ENCODE peak calls at places on chromosomes 4 and X, in seven cellular contexts. P is type B pancreatic cell, M is cardiac muscle cell, R is H9, G is A549, U is stomach, V is left lung. Z is an unnamed sample.

GRCh38 chr4:7326693-7327340 is 107.9 kb downstream of the PSAPL1 start:
- DNase-seq in U (no peak), G (no peak), P (no peak), R (no peak), M (no peak), V (no peak), Z (no peak)

GRCh38 chr4:4456351-4456750 is 69.4 kb downstream of the NSG1 start:
- DNase-seq in M (peak), U (no peak), R (peak), V (no peak), G (no peak), P (no peak), Z (no peak)

GRCh38 chr4:89492476-89493110 is 185.0 kb upstream of the GPRIN3 start:
- DNase-seq in G (no peak), V (no peak), P (no peak), M (peak), U (no peak), R (no peak), Z (no peak)

GRCh38 chrX:2486476-2487133 is 14.2 kb downstream of the DHRSX start:
- DNase-seq in U (no peak), M (no peak), P (no peak), R (no peak), V (no peak), G (no peak), Z (no peak)

GRCh38 chrX:119093991-119094741 is 21.4 kb downstream of the CT47C1 start:
- DNase-seq in G (no peak), R (no peak), V (no peak), U (no peak), P (no peak), M (no peak), Z (no peak)

GRCh38 chrX:72296991-72297390 is 8.7 kb downstream of the CITED1 start:
- DNase-seq in V (no peak), M (no peak), G (no peak), R (no peak), P (no peak), U (no peak), Z (no peak)

GRCh38 chrX:17405225-17405969 is 30.4 kb downstream of the NHS start:
- DNase-seq in G (peak), R (no peak), M (no peak), V (no peak), P (no peak), U (no peak), Z (no peak)

GRCh38 chr4:83783179-83783578 is 247.3 kb downstream of the GPAT3 start:
- DNase-seq in P (no peak), U (no peak), G (no peak), R (no peak), M (no peak), V (no peak), Z (no peak)

GRCh38 chrX:41518127-41518840 is 71.1 kb downstream of the NYX start:
- DNase-seq in G (no peak), U (no peak), M (no peak), P (no peak), R (no peak), V (no peak), Z (no peak)

GRCh38 chrX:103356023-103356798 is at the start of gene TCEAL9:
- DNase-seq in G (peak), P (no peak), M (peak), R (peak), V (peak), U (peak), Z (no peak)

GRCh38 chr4:53967971-53968370 is 96.4 kb downstream of the CHIC2 start:
- DNase-seq in R (no peak), M (no peak), U (no peak), V (no peak), P (no peak), G (no peak), Z (no peak)

GRCh38 chrX:86137071-86137470 is 11.2 kb upstream of the DACH2 start:
- DNase-seq in G (no peak), U (no peak), R (no peak), M (no peak), P (no peak), V (no peak), Z (no peak)

GRCh38 chr4:159526172-159526571 is 423.3 kb downstream of the RAPGEF2 start:
- DNase-seq in M (no peak), R (no peak), P (no peak), U (no peak), G (no peak), V (no peak), Z (no peak)

GRCh38 chr4:111631157-111631999 is 513.9 kb upstream of the FAM241A start:
- DNase-seq in U (no peak), G (no peak), M (peak), R (no peak), V (no peak), P (no peak), Z (no peak)

GRCh38 chrX:74421181-74422028 is at the start of gene SLC16A2:
- DNase-seq in G (peak), V (peak), P (peak), R (peak), M (peak), U (peak), Z (peak)

GRCh38 chr4:186727149-186727976 is 3.7 kb upstream of the FAT1 start:
- DNase-seq in R (no peak), P (no peak), M (no peak), V (no peak), U (no peak), G (no peak), Z (no peak)

GRCh38 chrX:136711147-136711546 is 63.2 kb downstream of the CD40LG start:
- DNase-seq in R (peak), P (no peak), V (peak), M (peak), G (peak), U (peak), Z (no peak)

GRCh38 chrX:136714626-136715599 is 65.8 kb downstream of the ARHGEF6 start:
- DNase-seq in P (no peak), V (no peak), U (no peak), R (no peak), G (no peak), M (no peak), Z (no peak)

GRCh38 chr4:38723726-38724506 is 58.9 kb downstream of the TLR10 start:
- DNase-seq in P (no peak), U (peak), G (no peak), R (no peak), M (peak), V (no peak), Z (no peak)

GRCh38 chr4:160319221-160319867 is 1216.5 kb downstream of the RAPGEF2 start:
- DNase-seq in M (peak), U (no peak), P (no peak), G (peak), V (no peak), R (no peak), Z (no peak)

GRCh38 chrX:134930501-134930900 is 60.3 kb upstream of the SMIM10 start:
- DNase-seq in R (no peak), P (no peak), G (no peak), V (no peak), U (no peak), M (no peak), Z (no peak)

GRCh38 chrX:154732421-154733071 is 18.3 kb downstream of the GAB3 start:
- DNase-seq in R (no peak), M (peak), P (no peak), G (no peak), U (no peak), V (no peak), Z (no peak)

GRCh38 chr4:176805155-176805554 is 12.4 kb upstream of the VEGFC start:
- DNase-seq in M (peak), U (no peak), R (no peak), V (no peak), G (no peak), P (no peak), Z (no peak)

GRCh38 chr4:52076731-52077130 is 25.6 kb downstream of the SPATA18 start:
- DNase-seq in G (no peak), M (peak), R (peak), P (peak), U (no peak), V (no peak), Z (no peak)

GRCh38 chr4:40550900-40551546 is 78.6 kb downstream of the RBM47 start:
- DNase-seq in U (peak), R (no peak), P (no peak), G (peak), V (no peak), M (peak), Z (no peak)

GRCh38 chr4:35465096-35465495 is 779.2 kb downstream of the ARAP2 start:
- DNase-seq in P (no peak), U (no peak), M (no peak), R (no peak), G (no peak), V (no peak), Z (no peak)

GRCh38 chr4:87465739-87466366 is 43.5 kb downstream of the NUDT9 start:
- DNase-seq in U (no peak), G (peak), M (peak), R (no peak), P (no peak), V (no peak), Z (no peak)

GRCh38 chrX:153818571-153819397 is 11.6 kb downstream of the PDZD4 start:
- DNase-seq in M (peak), V (no peak), G (peak), R (no peak), U (peak), P (peak), Z (peak)

GRCh38 chr4:13829457-13829856 is 201.9 kb upstream of the BOD1L1 start:
- DNase-seq in U (no peak), R (no peak), G (no peak), V (no peak), M (no peak), P (no peak), Z (no peak)

GRCh38 chrX:43716696-43717095 is 60.6 kb downstream of the MAOA start:
- DNase-seq in G (no peak), P (no peak), U (no peak), M (no peak), R (no peak), V (no peak), Z (no peak)

GRCh38 chr4:174696657-174697056 is 132.4 kb downstream of the GLRA3 start:
- DNase-seq in R (no peak), G (no peak), V (no peak), M (peak), P (no peak), U (no peak), Z (no peak)

GRCh38 chr4:104693601-104694201 is 199.0 kb upstream of the CXXC4 start:
- DNase-seq in R (no peak), V (no peak), M (peak), P (no peak), G (no peak), U (no peak), Z (no peak)

GRCh38 chrX:132435222-132435621 is 53.6 kb downstream of the MBNL3 start:
- DNase-seq in V (no peak), P (no peak), G (no peak), M (peak), R (no peak), U (no peak), Z (no peak)

GRCh38 chr4:1635452-1635851 is 48.7 kb downstream of the FAM53A start:
- DNase-seq in V (peak), U (no peak), R (no peak), P (no peak), G (no peak), M (no peak), Z (no peak)

GRCh38 chrX:50799531-50799961 is 14.4 kb downstream of the SHROOM4 start:
- DNase-seq in V (peak), P (no peak), R (no peak), U (no peak), G (no peak), M (peak), Z (no peak)

GRCh38 chrX:53483838-53484420 is 49.8 kb upstream of the HSD17B10 start:
- DNase-seq in V (no peak), M (peak), P (no peak), U (no peak), R (no peak), G (no peak), Z (no peak)

GRCh38 chrX:53481093-53481492 is 46.9 kb upstream of the HSD17B10 start:
- DNase-seq in U (peak), G (peak), M (no peak), P (no peak), V (no peak), R (peak), Z (no peak)

GRCh38 chrX:53481816-53482485 is 47.8 kb upstream of the HSD17B10 start:
- DNase-seq in R (peak), G (peak), V (peak), M (peak), P (no peak), U (peak), Z (peak)

GRCh38 chrX:53486285-53486684 is 52.1 kb upstream of the HSD17B10 start:
- DNase-seq in U (no peak), R (no peak), G (no peak), V (no peak), M (no peak), P (no peak), Z (no peak)
- TF ChIP-seq CTCF in U (no peak), R (no peak), G (no peak), V (no peak), M (no peak), P (no peak), Z (no peak)

DNA sequence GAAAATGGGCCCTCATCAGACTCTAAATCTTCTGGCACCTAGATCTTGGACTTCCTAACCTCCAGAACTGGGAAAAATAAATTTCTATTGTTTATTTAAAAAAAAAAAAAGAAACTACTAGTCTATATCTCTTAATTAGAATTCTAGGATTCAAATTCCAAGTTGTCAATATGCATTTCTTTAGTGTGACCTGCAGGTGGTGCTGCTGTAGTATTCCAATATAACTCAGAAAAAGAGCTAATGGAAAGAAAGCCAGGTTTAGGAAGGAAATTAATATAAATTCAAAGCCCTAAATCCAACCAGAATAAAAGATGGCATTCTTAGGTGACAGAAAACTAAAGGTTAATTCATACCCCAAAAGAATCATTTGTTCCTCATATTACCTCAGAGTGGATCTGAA is 80.0 kb upstream of the NALF2 start:
- DNase-seq in M (peak), U (no peak), P (no peak), V (no peak), G (no peak), R (no peak), Z (no peak)
- TF ChIP-seq CTCF in M (peak), U (no peak), P (peak), V (no peak), G (peak), R (peak), Z (no peak)

GRCh38 chr4:65083076-65083475 is 587.2 kb downstream of the EPHA5 start:
- DNase-seq in G (no peak), M (peak), V (no peak), U (no peak), R (no peak), P (no peak), Z (no peak)
- TF ChIP-seq CTCF in G (no peak), M (no peak), V (no peak), U (no peak), R (no peak), P (no peak), Z (no peak)

DNA sequence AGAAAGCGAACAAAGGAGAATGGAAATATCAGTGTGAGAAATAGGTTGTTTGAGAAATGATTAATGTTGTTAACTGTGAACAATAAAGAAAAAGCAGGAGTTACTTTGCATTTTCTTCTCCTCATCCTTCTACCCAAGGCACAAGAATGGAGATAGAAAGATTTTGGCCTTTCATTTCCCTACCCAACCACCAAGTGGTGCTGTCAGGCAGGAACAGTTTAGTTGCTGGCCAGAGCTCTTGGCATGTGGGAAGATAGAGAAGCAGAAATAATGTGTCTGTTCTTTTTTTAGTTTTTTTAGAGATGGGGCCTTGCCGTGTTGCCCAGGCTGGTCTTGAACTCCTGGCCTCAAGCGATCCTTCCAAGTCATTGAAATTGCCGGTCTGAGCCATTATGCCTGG is 12.8 kb downstream of the HOPX start:
- DNase-seq in G (no peak), R (no peak), M (peak), V (no peak), U (no peak), P (no peak), Z (no peak)
- TF ChIP-seq CTCF in G (no peak), R (peak), M (peak), V (no peak), U (peak), P (peak), Z (no peak)

DNA sequence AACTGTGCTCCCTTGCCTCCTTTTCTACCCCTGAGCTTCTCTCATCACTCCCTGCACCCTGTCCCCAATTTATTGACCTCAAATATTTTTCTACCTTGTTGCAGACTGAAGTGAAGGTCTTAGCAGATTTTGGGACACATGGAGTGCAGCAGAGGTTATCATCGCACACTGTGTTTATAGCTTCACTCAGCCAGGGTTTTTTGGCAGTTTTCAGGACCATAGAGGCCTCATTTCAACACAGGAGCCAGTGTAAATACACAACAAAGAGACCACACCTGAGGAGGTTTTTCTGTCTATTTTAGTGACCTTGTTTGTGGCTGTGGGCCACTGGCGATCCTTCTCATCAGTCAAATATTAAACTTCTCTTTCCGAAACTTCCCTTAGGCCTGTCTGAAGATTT is 457.1 kb downstream of the SPRY1 start:
- DNase-seq in R (no peak), P (no peak), G (no peak), V (no peak), M (no peak), U (no peak), Z (no peak)
- TF ChIP-seq CTCF in R (no peak), P (no peak), G (no peak), V (no peak), M (no peak), U (no peak), Z (no peak)

DNA sequence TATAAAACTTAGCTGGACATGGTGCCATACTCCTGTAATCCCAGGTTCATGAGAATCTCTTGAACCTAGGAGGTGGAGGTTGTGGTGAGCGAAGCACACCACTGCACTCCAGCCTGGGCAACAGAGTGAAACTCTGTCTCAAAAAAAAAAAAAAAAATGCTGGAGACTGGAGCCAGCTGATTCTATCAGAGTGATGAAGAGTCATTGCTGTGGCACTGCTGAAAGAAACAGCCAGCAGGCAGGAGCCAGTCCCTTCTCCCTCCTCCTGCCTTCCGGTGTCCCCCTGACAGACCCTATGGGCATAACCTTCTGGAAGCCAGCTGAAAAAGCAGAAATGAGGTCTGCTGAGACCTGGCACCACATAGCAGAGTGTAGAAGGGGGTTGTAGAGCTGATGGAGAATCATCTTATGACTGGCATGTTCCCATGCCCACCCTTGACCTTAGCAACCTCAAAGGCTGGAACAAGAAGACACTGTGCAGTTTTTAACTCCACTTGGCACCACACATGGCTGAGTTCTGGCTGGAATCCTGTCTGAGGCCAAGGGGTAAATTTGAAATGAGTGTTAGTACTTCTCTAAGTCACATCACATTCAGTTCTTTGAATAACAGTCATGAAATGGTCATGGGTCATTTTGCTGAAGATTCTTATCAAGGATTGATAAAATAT is 2.6 kb upstream of the SPINK2 start:
- DNase-seq in P (no peak), G (no peak), U (no peak), R (no peak), V (no peak), M (no peak), Z (no peak)
- TF ChIP-seq CTCF in P (no peak), G (no peak), U (no peak), R (no peak), V (no peak), M (no peak), Z (no peak)

GRCh38 chr4:165464813-165465381 is 86.1 kb downstream of the CPE start:
- DNase-seq in M (peak), U (no peak), V (no peak), R (no peak), G (peak), P (no peak), Z (no peak)
- TF ChIP-seq CTCF in M (peak), U (peak), V (peak), R (peak), G (peak), P (peak), Z (peak)